ENCODE peak calls at places on chromosome 11, in seven cellular contexts. Q is testis; S is GM23248; P is body of pancreas; A is CD4-positive, CD25-positive, alpha-beta regulatory T cell; G is AG04450; Y is psoas muscle. H is an unnamed sample. For H3K27me3, the result is how much of the 10 kb centered on the place peaks cover.

GRCh38 chr11:128195057-128195751 is 392.2 kb downstream of the ETS1 start:
- DNase-seq in Q (no peak), S (no peak), P (no peak), A (peak), G (no peak), Y (no peak), H (no peak)

GRCh38 chr11:66326261-66327111 is 9.6 kb upstream of the CD248 start:
- DNase-seq in Q (no peak), S (peak), P (no peak), A (no peak), G (no peak), Y (peak), H (no peak)

GRCh38 chr11:88434333-88434976 is 96.9 kb upstream of the CTSC start:
- DNase-seq in Q (no peak), S (no peak), P (no peak), A (no peak), G (no peak), Y (no peak), H (no peak)

GRCh38 chr11:65571940-65572339 is 398 bp upstream of the FAM89B start:
- DNase-seq in Q (no peak), S (peak), P (peak), A (no peak), G (no peak), Y (no peak), H (no peak)

GRCh38 chr11:102476069-102476468 is 23.5 kb upstream of the TMEM123 start:
- DNase-seq in Q (no peak), S (peak), P (no peak), A (no peak), G (no peak), Y (no peak), H (no peak)

GRCh38 chr11:118115048-118115447 is 28.3 kb upstream of the SMIM35 start:
- DNase-seq in Q (no peak), S (no peak), P (no peak), A (no peak), G (no peak), Y (no peak), H (no peak)

GRCh38 chr11:76916712-76917111 is 56.0 kb downstream of the ACER3 start:
- DNase-seq in Q (no peak), S (no peak), P (no peak), A (no peak), G (no peak), Y (no peak), H (no peak)

GRCh38 chr11:22670803-22671202 is 4.4 kb downstream of the GAS2 start:
- DNase-seq in Q (no peak), S (peak), P (no peak), A (no peak), G (no peak), Y (no peak), H (no peak)

GRCh38 chr11:122642472-122642922 is 13.0 kb upstream of the UBASH3B start:
- DNase-seq in Q (no peak), S (peak), P (no peak), A (no peak), G (no peak), Y (no peak), H (no peak)

GRCh38 chr11:73894725-73895335 is 18.0 kb downstream of the PAAF1 start:
- DNase-seq in Q (no peak), S (peak), P (no peak), A (no peak), G (peak), Y (no peak), H (no peak)

GRCh38 chr11:121337078-121337477 is 44.5 kb downstream of the SC5D start:
- DNase-seq in Q (no peak), S (no peak), P (no peak), A (no peak), G (no peak), Y (no peak), H (no peak)

GRCh38 chr11:57639321-57640067 is 10.2 kb downstream of the YPEL4 start:
- DNase-seq in Q (no peak), S (peak), P (no peak), A (no peak), G (no peak), Y (no peak), H (no peak)

GRCh38 chr11:65416341-65417185 is 6.0 kb upstream of the NEAT1 start:
- DNase-seq in Q (peak), S (peak), P (peak), A (peak), G (no peak), Y (peak), H (peak)

GRCh38 chr11:133134561-133135173 is 397.6 kb downstream of the OPCML start:
- DNase-seq in Q (peak), S (peak), P (peak), A (peak), G (no peak), Y (peak), H (peak)

GRCh38 chr11:32437406-32438345 is 2.3 kb upstream of the WT1 start:
- DNase-seq in Q (no peak), S (no peak), P (no peak), A (no peak), G (no peak), Y (no peak), H (no peak)

GRCh38 chr11:65170058-65170534 is at the start of gene SPDYC:
- DNase-seq in Q (peak), S (no peak), P (no peak), A (no peak), G (no peak), Y (no peak), H (no peak)

GRCh38 chr11:66543263-66544107 is 2.4 kb downstream of the ZDHHC24 start:
- DNase-seq in Q (peak), S (no peak), P (no peak), A (peak), G (no peak), Y (peak), H (no peak)

GRCh38 chr11:22031791-22032190 is 161.1 kb upstream of the ANO5 start:
- DNase-seq in Q (no peak), S (no peak), P (no peak), A (no peak), G (no peak), Y (no peak), H (no peak)

GRCh38 chr11:111526501-111526900 is 11.9 kb downstream of the HOATZ start:
- DNase-seq in Q (no peak), S (peak), P (no peak), A (no peak), G (no peak), Y (no peak), H (no peak)

GRCh38 chr11:102456381-102456780 is 3.8 kb upstream of the TMEM123 start:
- DNase-seq in Q (no peak), S (peak), P (no peak), A (no peak), G (no peak), Y (no peak), H (no peak)

GRCh38 chr11:114226283-114226859 is 69.8 kb upstream of the NNMT start:
- DNase-seq in Q (no peak), S (no peak), P (no peak), A (no peak), G (no peak), Y (no peak), H (no peak)

GRCh38 chr11:108733479-108734116 is 68.7 kb downstream of the DDX10 start:
- DNase-seq in Q (no peak), S (peak), P (no peak), A (no peak), G (no peak), Y (no peak), H (no peak)

GRCh38 chr11:86248609-86249008 is 4.1 kb downstream of the EED start:
- DNase-seq in Q (no peak), S (no peak), P (no peak), A (no peak), G (no peak), Y (no peak), H (no peak)

GRCh38 chr11:8767466-8768142 is 85.0 kb downstream of the RPL27A start:
- DNase-seq in Q (no peak), S (peak), P (no peak), A (no peak), G (no peak), Y (no peak), H (no peak)

GRCh38 chr11:60905551-60906113 is 753 bp downstream of the PRPF19 start:
- DNase-seq in Q (no peak), S (peak), P (no peak), A (no peak), G (no peak), Y (no peak), H (no peak)

GRCh38 chr11:112617977-112618829 is 343.0 kb upstream of the NCAM1 start:
- DNase-seq in Q (no peak), S (no peak), P (no peak), A (no peak), G (no peak), Y (no peak), H (no peak)

GRCh38 chr11:29333993-29334780 is 682.6 kb downstream of the KCNA4 start:
- DNase-seq in Q (no peak), S (peak), P (no peak), A (no peak), G (peak), Y (no peak), H (no peak)

GRCh38 chr11:44651535-44652130 is 75.1 kb upstream of the TSPAN18 start:
- DNase-seq in Q (no peak), S (no peak), P (no peak), A (no peak), G (no peak), Y (no peak), H (peak)

GRCh38 chr11:118153976-118154375 is 1.4 kb upstream of the SCN4B start:
- DNase-seq in Q (no peak), S (no peak), P (no peak), A (no peak), G (no peak), Y (no peak), H (no peak)

GRCh38 chr11:82233211-82233610 is 500.5 kb downstream of the FAM181B start:
- DNase-seq in Q (no peak), S (peak), P (no peak), A (no peak), G (no peak), Y (no peak), H (no peak)

GRCh38 chr11:14499178-14499559 is 442 bp downstream of the COPB1 start:
- DNase-seq in Q (peak), S (peak), P (peak), A (no peak), G (no peak), Y (no peak), H (no peak)

GRCh38 chr11:120172054-120172881 is 34.4 kb upstream of the TRIM29 start:
- DNase-seq in Q (peak), S (peak), P (peak), A (peak), G (no peak), Y (peak), H (peak)

GRCh38 chr11:125787827-125788226 is at the start of gene PATE3:
- DNase-seq in Q (no peak), S (no peak), P (no peak), A (no peak), G (no peak), Y (no peak), H (no peak)

GRCh38 chr11:96704847-96705246 is 315.0 kb downstream of the JRKL start:
- DNase-seq in Q (no peak), S (peak), P (no peak), A (no peak), G (no peak), Y (no peak), H (no peak)

GRCh38 chr11:70296681-70297080 is 26.2 kb downstream of the PPFIA1 start:
- DNase-seq in Q (no peak), S (no peak), P (no peak), A (no peak), G (no peak), Y (no peak), H (no peak)

GRCh38 chr11:107592813-107593212 is 1.9 kb downstream of the ELMOD1 start:
- DNase-seq in Q (no peak), S (peak), P (no peak), A (no peak), G (no peak), Y (no peak), H (no peak)

GRCh38 chr11:107591098-107591445 is at the start of gene ELMOD1:
- DNase-seq in Q (peak), S (peak), P (peak), A (no peak), G (no peak), Y (peak), H (no peak)

GRCh38 chr11:107591446-107592236 is 694 bp downstream of the ELMOD1 start:
- DNase-seq in Q (peak), S (peak), P (peak), A (peak), G (no peak), Y (peak), H (no peak)

GRCh38 chr11:107590460-107591097 is 368 bp upstream of the ELMOD1 start:
- DNase-seq in Q (no peak), S (peak), P (no peak), A (peak), G (no peak), Y (no peak), H (no peak)

DNA sequence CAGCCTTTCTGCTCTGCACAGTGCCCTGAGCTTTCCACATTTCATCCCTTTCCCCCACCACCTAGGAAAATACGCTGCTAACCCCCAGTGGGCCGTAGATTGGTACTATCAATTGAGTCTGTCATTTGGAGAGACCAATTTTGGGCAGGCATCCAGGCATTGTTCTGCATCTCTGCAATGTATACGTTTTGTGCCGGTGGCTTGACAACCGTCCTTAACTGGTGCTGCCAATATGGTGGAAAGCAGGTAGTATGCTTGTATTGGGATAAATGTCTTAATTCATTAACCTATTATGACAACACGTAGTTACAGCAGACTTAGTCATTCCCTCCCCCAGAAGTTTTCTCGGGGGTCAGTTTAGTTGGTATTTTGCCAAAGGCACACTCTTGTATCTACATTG is 1.3 kb downstream of the ELMOD1 start:
- DNase-seq in Q (no peak), S (no peak), P (no peak), A (no peak), G (no peak), Y (no peak), H (no peak)
- H3K27me3 ChIP-seq in Q (under half), S (under half), P (under half), A (half or more), G (under half), Y (under half), H (under half)

GRCh38 chr11:27735281-27735680 is 35.0 kb upstream of the BDNF start:
- DNase-seq in Q (no peak), S (no peak), P (no peak), A (no peak), G (no peak), Y (no peak), H (no peak)
- H3K27me3 ChIP-seq in Q (under half), S (under half), P (under half), A (under half), G (under half), Y (under half), H (under half)

DNA sequence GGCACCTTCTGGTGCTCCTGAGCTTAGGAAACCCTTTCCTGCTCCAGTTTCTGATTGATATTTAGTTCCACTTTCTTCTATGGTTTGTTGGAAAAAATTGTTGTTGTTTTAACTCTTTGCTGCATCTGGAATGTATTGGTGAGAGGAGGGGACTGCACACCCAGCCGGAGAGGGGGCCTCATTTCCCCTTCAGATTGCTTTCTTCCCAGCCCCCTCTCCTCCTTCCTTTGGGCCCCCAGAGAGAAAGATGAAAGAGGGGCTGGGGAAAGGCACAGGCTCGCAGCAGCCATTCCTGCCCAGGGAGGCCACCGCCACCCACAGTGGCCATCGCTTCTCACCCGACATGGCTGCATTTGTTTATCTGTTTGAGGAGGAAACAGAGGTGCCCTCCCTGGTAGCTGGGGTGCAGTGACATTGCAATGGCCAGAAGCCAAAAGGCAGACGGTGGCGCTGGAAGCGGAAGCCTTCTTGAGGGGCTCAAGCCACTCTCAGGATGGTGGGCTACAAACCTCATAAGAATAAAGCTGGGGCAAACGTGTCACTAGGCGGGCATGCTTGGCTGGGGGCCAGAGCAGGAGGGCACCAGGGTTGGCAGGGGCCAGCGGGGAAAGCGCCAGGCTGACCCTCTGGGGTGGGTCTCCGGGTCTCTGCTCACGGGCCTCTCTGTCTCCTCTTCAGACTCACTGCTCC is 12.4 kb downstream of the TNNT3 start:
- DNase-seq in Q (no peak), S (no peak), P (no peak), A (peak), G (no peak), Y (peak), H (no peak)
- H3K27me3 ChIP-seq in Q (under half), S (under half), P (under half), A (under half), G (under half), Y (under half), H (under half)

GRCh38 chr11:116731097-116731761 is 41.6 kb downstream of the BUD13 start:
- DNase-seq in Q (no peak), S (peak), P (no peak), A (no peak), G (no peak), Y (peak), H (no peak)

GRCh38 chr11:116729501-116730240 is 43.1 kb downstream of the BUD13 start:
- DNase-seq in Q (no peak), S (no peak), P (no peak), A (no peak), G (no peak), Y (no peak), H (no peak)

GRCh38 chr11:116731821-116732739 is 40.7 kb downstream of the BUD13 start:
- DNase-seq in Q (no peak), S (no peak), P (no peak), A (no peak), G (no peak), Y (no peak), H (no peak)

GRCh38 chr11:116730568-116730967 is 42.2 kb downstream of the BUD13 start:
- DNase-seq in Q (no peak), S (no peak), P (no peak), A (no peak), G (no peak), Y (no peak), H (no peak)

GRCh38 chr11:116730241-116730561 is 42.6 kb downstream of the BUD13 start:
- DNase-seq in Q (no peak), S (no peak), P (no peak), A (no peak), G (no peak), Y (no peak), H (no peak)
- H3K27me3 ChIP-seq in Q (under half), S (under half), P (under half), A (under half), G (half or more), Y (under half), H (under half)

GRCh38 chr11:134481135-134481534 is 69.1 kb upstream of the B3GAT1 start:
- DNase-seq in Q (no peak), S (no peak), P (no peak), A (no peak), G (no peak), Y (no peak), H (no peak)
- H3K27me3 ChIP-seq in Q (under half), S (under half), P (under half), A (under half), G (under half), Y (under half), H (under half)

GRCh38 chr11:10305262-10305963 is 540 bp downstream of the ADM start:
- DNase-seq in Q (no peak), S (peak), P (peak), A (peak), G (no peak), Y (peak), H (no peak)
- H3K27me3 ChIP-seq in Q (under half), S (under half), P (under half), A (under half), G (under half), Y (under half), H (under half)

GRCh38 chr11:17739945-17740338 is 5.4 kb downstream of the KCNC1 start:
- DNase-seq in Q (no peak), S (no peak), P (no peak), A (no peak), G (no peak), Y (peak), H (no peak)
- H3K27me3 ChIP-seq in Q (under half), S (under half), P (under half), A (under half), G (under half), Y (under half), H (under half)

H was measured in right atrium auricular region.